ENCODE peak calls at places on chromosome 6, in seven cellular contexts. W is left ventricle myocardium inferior, T is SK-N-SH, C is AG09309, F is AG10803, U is AG04450, O is transverse colon. R is an unnamed sample.

GRCh38 chr6:53095716-53096115 is 30.5 kb downstream of the FBXO9 start:
- DNase-seq in W (no peak), T (no peak), C (no peak), F (peak; percentile 62), U (no peak), O (no peak), R (no peak)

GRCh38 chr6:24761193-24761835 is 13.4 kb upstream of the GMNN start:
- DNase-seq in W (no peak), T (peak; percentile 30), C (no peak), F (no peak), U (no peak), O (peak; percentile 28), R (no peak)

GRCh38 chr6:24026050-24026449 is 100.0 kb upstream of the NRSN1 start:
- DNase-seq in W (no peak), T (no peak), C (no peak), F (no peak), U (no peak), O (no peak), R (no peak)

GRCh38 chr6:143782517-143782916 is 60.6 kb upstream of the LTV1 start:
- DNase-seq in W (no peak), T (no peak), C (peak; percentile 33), F (peak; percentile 90), U (no peak), O (no peak), R (no peak)

GRCh38 chr6:26330835-26331808 is 33.9 kb upstream of the BTN3A2 start:
- DNase-seq in W (no peak), T (peak; percentile 9), C (no peak), F (peak; percentile 12), U (no peak), O (no peak), R (no peak)

GRCh38 chr6:125363010-125363359 is 61.2 kb upstream of the HDDC2 start:
- DNase-seq in W (no peak), T (peak; percentile 5), C (no peak), F (peak; percentile 21), U (no peak), O (no peak), R (peak; percentile 22)

GRCh38 chr6:26105109-26105730 is 18.0 kb downstream of the HFE start:
- DNase-seq in W (no peak), T (no peak), C (no peak), F (no peak), U (no peak), O (no peak), R (no peak)

GRCh38 chr6:111989743-111990142 is 64.2 kb upstream of the CCN6 start:
- DNase-seq in W (no peak), T (no peak), C (no peak), F (no peak), U (no peak), O (no peak), R (no peak)

GRCh38 chr6:166483026-166483425 is 100.3 kb upstream of the MPC1 start:
- DNase-seq in W (peak; percentile 12), T (no peak), C (no peak), F (no peak), U (no peak), O (no peak), R (no peak)

GRCh38 chr6:61711849-61712248 is 574.2 kb downstream of the KHDRBS2 start:
- DNase-seq in W (no peak), T (no peak), C (no peak), F (no peak), U (no peak), O (no peak), R (no peak)

GRCh38 chr6:129253731-129254130 is 370.8 kb downstream of the LAMA2 start:
- DNase-seq in W (no peak), T (no peak), C (no peak), F (no peak), U (no peak), O (no peak), R (no peak)

GRCh38 chr6:129251669-129252376 is 368.9 kb downstream of the LAMA2 start:
- DNase-seq in W (no peak), T (peak; percentile 24), C (peak; percentile 33), F (peak; percentile 77), U (peak; percentile 32), O (peak; percentile 80), R (no peak)

GRCh38 chr6:129248976-129249375 is 366.0 kb downstream of the LAMA2 start:
- DNase-seq in W (peak; percentile 19), T (no peak), C (no peak), F (no peak), U (no peak), O (no peak), R (no peak)

DNA sequence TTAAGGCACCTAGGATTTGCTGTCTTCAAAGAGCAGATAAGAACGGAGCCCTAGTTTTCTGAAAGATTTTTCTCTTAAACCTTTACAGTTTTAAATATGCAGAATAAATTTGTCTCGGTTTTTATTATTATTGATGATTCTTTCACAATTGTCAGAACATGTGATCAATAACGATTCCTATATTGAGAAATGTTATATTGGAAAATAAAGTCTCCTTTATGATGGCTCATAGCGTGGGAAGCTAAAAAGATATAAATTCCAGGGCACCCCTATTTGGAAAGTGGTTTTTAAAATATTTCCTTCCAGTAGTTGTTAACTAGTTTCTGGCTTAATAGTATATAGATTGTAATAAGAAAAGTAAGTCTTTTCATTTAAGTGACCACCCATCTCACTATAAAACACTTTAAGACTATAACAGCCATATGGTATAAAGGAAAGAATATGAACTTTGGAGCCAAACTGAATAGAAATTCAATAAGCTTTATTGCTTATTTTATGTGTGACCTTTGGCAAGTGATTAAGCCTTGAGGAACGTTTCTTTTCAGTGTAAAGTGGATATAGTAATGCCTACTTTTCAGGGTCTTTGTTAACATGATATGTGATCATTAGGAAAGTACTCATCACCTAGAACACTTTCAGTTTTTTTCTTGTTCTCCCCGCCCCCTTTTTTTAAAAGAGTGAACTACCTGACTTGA is 369.6 kb downstream of the LAMA2 start:
- DNase-seq in W (no peak), T (no peak), C (no peak), F (no peak), U (peak; percentile 15), O (no peak), R (no peak)
- TF ChIP-seq CTCF in W (peak; percentile 2), T (no peak), C (no peak), F (no peak), U (no peak), O (no peak), R (no peak)

DNA sequence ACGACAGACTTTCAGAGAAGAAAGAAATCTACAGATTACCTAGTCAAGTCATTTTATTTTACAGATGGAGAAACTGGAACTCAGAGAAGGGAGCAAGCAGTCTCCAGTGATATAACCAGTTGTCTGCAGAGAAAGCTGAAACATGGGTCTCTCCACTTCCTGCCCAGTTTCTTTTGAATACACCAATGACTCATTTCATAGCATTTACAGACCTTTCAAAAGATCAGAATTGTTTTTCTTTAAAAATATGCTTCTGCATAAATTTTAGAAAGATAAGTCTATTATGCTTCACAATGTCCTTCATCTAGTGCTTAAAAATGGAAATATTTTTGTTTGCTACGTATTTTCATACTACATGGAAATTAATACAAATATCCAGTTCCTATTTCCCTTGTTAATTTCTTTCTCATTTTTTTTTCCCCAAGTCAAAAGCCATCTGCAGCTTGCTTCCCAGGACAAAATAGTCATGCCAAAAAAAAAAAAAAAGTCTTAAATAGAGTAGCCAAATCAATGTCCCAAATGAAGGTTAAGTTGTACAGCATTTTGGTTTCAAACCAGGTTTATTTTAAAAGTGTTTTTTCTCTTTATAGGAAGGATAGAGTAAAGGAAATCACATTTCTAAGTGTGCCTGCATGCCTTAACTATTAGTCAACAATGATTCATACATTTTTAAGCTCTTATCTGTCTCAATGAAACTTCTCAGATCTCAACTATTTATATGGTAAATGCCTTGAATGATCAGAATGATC is 36.9 kb downstream of the ARHGAP18 start:
- DNase-seq in W (no peak), T (no peak), C (peak; percentile 45), F (peak; percentile 71), U (peak; percentile 42), O (no peak), R (peak; percentile 58)
- H3K4me3 ChIP-seq in W (no peak overlapping the region), T (peak overlapping the region; percentile 2), C (no peak overlapping the region), F (peak overlapping the region; percentile 27), U (peak overlapping the region; percentile 2), O (no peak overlapping the region), R (no peak overlapping the region)

GRCh38 chr6:138372711-138373463 is 4.8 kb upstream of the SMIM28 start:
- DNase-seq in W (no peak), T (no peak), C (no peak), F (no peak), U (no peak), O (no peak), R (no peak)
- TF ChIP-seq CTCF in W (no peak), T (no peak), C (no peak), F (no peak), U (no peak), O (no peak), R (peak; percentile 14)

DNA sequence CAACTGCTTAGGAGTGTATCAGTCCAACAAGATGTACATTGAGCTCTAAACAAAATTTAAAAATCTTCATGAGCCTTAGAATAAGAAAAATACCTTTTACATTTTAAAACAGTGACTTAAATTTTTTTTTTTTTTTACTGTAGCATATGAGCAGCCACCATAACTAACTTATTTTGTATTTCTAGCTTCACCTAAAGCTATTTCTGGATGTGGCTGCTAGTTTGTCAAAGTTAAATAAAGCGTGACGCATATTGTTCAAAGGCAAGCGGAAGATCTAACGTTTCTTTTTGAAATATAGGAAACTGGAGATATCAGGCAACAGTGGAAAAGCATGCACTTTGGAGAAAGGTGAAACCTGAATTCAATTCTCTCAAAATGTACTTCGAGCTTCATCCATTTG is 3.3 kb upstream of the IL22RA2 start:
- DNase-seq in W (no peak), T (no peak), C (no peak), F (no peak), U (no peak), O (no peak), R (no peak)
- H3K4me3 ChIP-seq in W (no peak overlapping the region), T (no peak overlapping the region), C (no peak overlapping the region), F (no peak overlapping the region), U (no peak overlapping the region), O (no peak overlapping the region), R (no peak overlapping the region)

GRCh38 chr6:41694815-41695536 is 40.4 kb downstream of the TFEB start:
- DNase-seq in W (no peak), T (no peak), C (no peak), F (no peak), U (no peak), O (no peak), R (no peak)
- TF ChIP-seq CTCF in W (no peak), T (no peak), C (no peak), F (no peak), U (peak; percentile 38), O (no peak), R (no peak)

GRCh38 chr6:4359108-4359710 is 223.8 kb upstream of the ECI2 start:
- DNase-seq in W (no peak), T (no peak), C (no peak), F (peak; percentile 51), U (no peak), O (no peak), R (no peak)
- H3K4me3 ChIP-seq in W (peak overlapping the region; percentile 16), T (peak overlapping the region; percentile 3), C (peak overlapping the region; percentile 12), F (peak overlapping the region; percentile 37), U (peak overlapping the region; percentile 17), O (no peak overlapping the region), R (no peak overlapping the region)

R was measured in epithelial cell of proximal tubule.